ENCODE peak calls at places on chromosomes 3 and 15, in nine cellular contexts. X is Panc1; F is psoas muscle; G is A549; T is heart left ventricle; N is CD4-positive, CD25-positive, alpha-beta regulatory T cell; U is CD4-positive, alpha-beta T cell; K is DND-41; I is IMR-90. B is an unnamed sample.

GRCh38 chr3:12185172-12185710 is 26.5 kb upstream of the TIMP4 start:
- ATAC-seq in X (no peak), F (no peak), G (no peak), T (no peak), N (no peak), U (no peak), K (no peak), I (no peak), B (no peak)

GRCh38 chr15:89668174-89668573 is 11.0 kb downstream of the PLIN1 start:
- ATAC-seq in X (no peak), F (no peak), G (no peak), T (no peak), N (no peak), U (no peak), K (no peak), I (no peak), B (no peak)

GRCh38 chr3:110123929-110124328 is 786.6 kb upstream of the DPPA4 start:
- ATAC-seq in X (no peak), F (no peak), G (no peak), T (no peak), N (no peak), U (no peak), K (no peak), I (no peak), B (no peak)

GRCh38 chr15:51837784-51838183 is 8.3 kb downstream of the TMOD3 start:
- ATAC-seq in X (peak), F (no peak), G (peak), T (peak), N (peak), U (peak), K (peak), I (peak), B (no peak)

GRCh38 chr3:23612296-23612891 is 193.4 kb upstream of the UBE2E1 start:
- ATAC-seq in X (peak), F (peak), G (peak), T (peak), N (no peak), U (no peak), K (no peak), I (peak), B (peak)

GRCh38 chr15:72998226-72998625 is 54.0 kb upstream of the NEO1 start:
- ATAC-seq in X (no peak), F (peak), G (peak), T (no peak), N (no peak), U (no peak), K (no peak), I (no peak), B (no peak)

GRCh38 chr3:44232407-44232806 is 9.3 kb upstream of the TOPAZ1 start:
- ATAC-seq in X (no peak), F (no peak), G (no peak), T (no peak), N (no peak), U (peak), K (peak), I (no peak), B (no peak)

GRCh38 chr15:83850846-83851245 is 196.9 kb downstream of the ADAMTSL3 start:
- ATAC-seq in X (no peak), F (no peak), G (no peak), T (no peak), N (no peak), U (no peak), K (no peak), I (no peak), B (no peak)

GRCh38 chr3:49386056-49386756 is 25.6 kb downstream of the RHOA start:
- ATAC-seq in X (no peak), F (no peak), G (no peak), T (no peak), N (no peak), U (no peak), K (no peak), I (no peak), B (peak)

GRCh38 chr3:42773409-42773751 is 327 bp upstream of the CCDC13 start:
- ATAC-seq in X (peak), F (no peak), G (peak), T (no peak), N (no peak), U (peak), K (peak), I (peak), B (no peak)

GRCh38 chr3:118628704-118629341 is 405.8 kb downstream of the IGSF11 start:
- ATAC-seq in X (peak), F (no peak), G (peak), T (peak), N (no peak), U (no peak), K (peak), I (peak), B (peak)

GRCh38 chr3:14329116-14329830 is 73.1 kb upstream of the SLC6A6 start:
- ATAC-seq in X (peak), F (peak), G (no peak), T (no peak), N (no peak), U (no peak), K (no peak), I (peak), B (no peak)

GRCh38 chr3:187957209-187957981 is 196.6 kb upstream of the LPP start:
- ATAC-seq in X (no peak), F (peak), G (no peak), T (peak), N (no peak), U (no peak), K (no peak), I (no peak), B (no peak)

GRCh38 chr15:41894251-41894790 is 468 bp upstream of the SPTBN5 start:
- ATAC-seq in X (peak), F (no peak), G (peak), T (peak), N (no peak), U (no peak), K (no peak), I (peak), B (no peak)

GRCh38 chr15:85044894-85045293 is 63.2 kb downstream of the PDE8A start:
- ATAC-seq in X (no peak), F (no peak), G (no peak), T (peak), N (no peak), U (no peak), K (no peak), I (no peak), B (no peak)

GRCh38 chr3:194756460-194757355 is 71.0 kb downstream of the FAM43A start:
- ATAC-seq in X (no peak), F (peak), G (no peak), T (peak), N (no peak), U (no peak), K (no peak), I (peak), B (no peak)

GRCh38 chr3:43005253-43005652 is 26.1 kb downstream of the GASK1A start:
- ATAC-seq in X (no peak), F (no peak), G (no peak), T (no peak), N (no peak), U (no peak), K (no peak), I (no peak), B (no peak)

GRCh38 chr3:107283948-107284347 is 93.3 kb upstream of the CCDC54 start:
- ATAC-seq in X (no peak), F (no peak), G (no peak), T (peak), N (no peak), U (no peak), K (no peak), I (no peak), B (no peak)

GRCh38 chr3:111539351-111540331 is 2.4 kb upstream of the CD96 start:
- ATAC-seq in X (peak), F (no peak), G (peak), T (no peak), N (peak), U (peak), K (peak), I (peak), B (no peak)

GRCh38 chr3:188979236-188979635 is 192.5 kb upstream of the TPRG1 start:
- ATAC-seq in X (no peak), F (no peak), G (no peak), T (no peak), N (no peak), U (no peak), K (no peak), I (no peak), B (no peak)

GRCh38 chr3:25246921-25247320 is 181.1 kb upstream of the RARB start:
- ATAC-seq in X (no peak), F (no peak), G (no peak), T (no peak), N (no peak), U (no peak), K (no peak), I (no peak), B (no peak)

GRCh38 chr3:34568766-34569165 is 770.3 kb downstream of the PDCD6IP start:
- ATAC-seq in X (no peak), F (no peak), G (no peak), T (peak), N (no peak), U (no peak), K (no peak), I (no peak), B (no peak)

GRCh38 chr3:98655666-98656065 is 62.3 kb upstream of the CPOX start:
- ATAC-seq in X (no peak), F (no peak), G (no peak), T (peak), N (no peak), U (peak), K (no peak), I (no peak), B (no peak)

GRCh38 chr15:95459288-95459687 is 871.2 kb upstream of the NR2F2 start:
- ATAC-seq in X (no peak), F (no peak), G (no peak), T (peak), N (no peak), U (no peak), K (no peak), I (no peak), B (no peak)

GRCh38 chr3:14836049-14836468 is 17.3 kb downstream of the FGD5 start:
- ATAC-seq in X (no peak), F (peak), G (no peak), T (peak), N (no peak), U (no peak), K (no peak), I (no peak), B (peak)

GRCh38 chr15:42707068-42707467 is 29.9 kb downstream of the CDAN1 start:
- ATAC-seq in X (no peak), F (no peak), G (no peak), T (no peak), N (no peak), U (no peak), K (no peak), I (no peak), B (no peak)

GRCh38 chr15:80509800-80510199 is 105.6 kb downstream of the ARNT2 start:
- ATAC-seq in X (no peak), F (no peak), G (no peak), T (no peak), N (no peak), U (no peak), K (no peak), I (no peak), B (no peak)

GRCh38 chr3:86990171-86990733 is 697 bp downstream of the VGLL3 start:
- ATAC-seq in X (peak), F (peak), G (peak), T (no peak), N (no peak), U (no peak), K (no peak), I (no peak), B (peak)

GRCh38 chr3:82194870-82195269 is 433.4 kb upstream of the GBE1 start:
- ATAC-seq in X (no peak), F (no peak), G (no peak), T (no peak), N (no peak), U (no peak), K (no peak), I (no peak), B (no peak)

GRCh38 chr3:70108072-70108471 is 108.5 kb downstream of the SAMMSON start:
- ATAC-seq in X (no peak), F (no peak), G (peak), T (no peak), N (no peak), U (no peak), K (no peak), I (no peak), B (no peak)

GRCh38 chr3:111761309-111761795 is 97.7 kb upstream of the PHLDB2 start:
- ATAC-seq in X (no peak), F (peak), G (peak), T (peak), N (no peak), U (no peak), K (no peak), I (peak), B (peak)

GRCh38 chr3:184756151-184756681 is 44.4 kb upstream of the MAGEF1 start:
- ATAC-seq in X (peak), F (peak), G (peak), T (peak), N (no peak), U (no peak), K (no peak), I (no peak), B (no peak)

GRCh38 chr15:43095708-43096347 is 10.0 kb downstream of the UBR1 start:
- ATAC-seq in X (no peak), F (no peak), G (no peak), T (no peak), N (no peak), U (no peak), K (no peak), I (peak), B (no peak)

GRCh38 chr3:61808526-61808925 is 247.2 kb downstream of the PTPRG start:
- ATAC-seq in X (no peak), F (no peak), G (no peak), T (peak), N (no peak), U (no peak), K (no peak), I (no peak), B (no peak)

DNA sequence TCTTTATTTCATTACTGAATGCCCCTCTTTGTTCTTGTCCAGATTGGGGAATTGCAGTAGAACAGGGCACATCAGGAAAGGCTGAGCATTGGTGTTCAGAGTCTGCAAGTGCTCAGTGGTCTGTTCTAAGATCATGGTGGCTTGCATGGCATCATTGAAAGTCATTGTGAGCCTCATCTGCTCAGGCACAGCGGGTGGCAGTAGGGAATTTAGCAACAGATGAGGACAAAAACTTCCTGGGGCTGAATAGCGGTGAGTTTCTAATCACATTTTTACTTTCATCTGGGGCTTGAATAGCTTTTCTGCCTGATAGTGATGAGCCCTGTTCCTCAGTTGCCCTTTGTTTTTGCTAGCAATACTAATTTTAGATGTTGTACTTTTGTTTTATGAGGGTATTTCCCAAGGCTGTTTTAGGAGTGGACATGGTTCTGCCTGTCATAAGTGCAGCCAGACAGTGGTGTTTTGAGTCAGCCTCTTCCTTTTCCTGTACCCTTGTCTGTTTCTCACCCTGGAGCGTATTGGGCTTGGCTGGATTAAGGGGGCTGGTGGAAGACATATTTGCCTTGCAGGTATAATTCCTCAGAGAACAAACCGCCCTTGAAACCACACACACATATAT is 127.2 kb upstream of the IL12A start:
- ATAC-seq in X (no peak), F (no peak), G (no peak), T (no peak), N (no peak), U (no peak), K (no peak), I (no peak), B (no peak)
- H3K27ac ChIP-seq in X (no peak), F (peak), G (no peak), T (no peak), N (no peak), U (no peak), K (no peak), I (no peak), B (peak)

GRCh38 chr15:100899601-100900000 is 19.6 kb upstream of the LRRK1 start:
- ATAC-seq in X (no peak), F (no peak), G (no peak), T (no peak), N (no peak), U (no peak), K (no peak), I (no peak), B (no peak)

GRCh38 chr15:100898661-100899462 is 19.2 kb downstream of the ALDH1A3 start:
- ATAC-seq in X (no peak), F (peak), G (no peak), T (no peak), N (no peak), U (no peak), K (no peak), I (no peak), B (no peak)

GRCh38 chr15:100900895-100901169 is 18.3 kb upstream of the LRRK1 start:
- ATAC-seq in X (no peak), F (no peak), G (no peak), T (no peak), N (no peak), U (no peak), K (no peak), I (no peak), B (no peak)

GRCh38 chr15:100901296-100901695 is 17.9 kb upstream of the LRRK1 start:
- ATAC-seq in X (no peak), F (no peak), G (no peak), T (no peak), N (no peak), U (no peak), K (no peak), I (no peak), B (no peak)

DNA sequence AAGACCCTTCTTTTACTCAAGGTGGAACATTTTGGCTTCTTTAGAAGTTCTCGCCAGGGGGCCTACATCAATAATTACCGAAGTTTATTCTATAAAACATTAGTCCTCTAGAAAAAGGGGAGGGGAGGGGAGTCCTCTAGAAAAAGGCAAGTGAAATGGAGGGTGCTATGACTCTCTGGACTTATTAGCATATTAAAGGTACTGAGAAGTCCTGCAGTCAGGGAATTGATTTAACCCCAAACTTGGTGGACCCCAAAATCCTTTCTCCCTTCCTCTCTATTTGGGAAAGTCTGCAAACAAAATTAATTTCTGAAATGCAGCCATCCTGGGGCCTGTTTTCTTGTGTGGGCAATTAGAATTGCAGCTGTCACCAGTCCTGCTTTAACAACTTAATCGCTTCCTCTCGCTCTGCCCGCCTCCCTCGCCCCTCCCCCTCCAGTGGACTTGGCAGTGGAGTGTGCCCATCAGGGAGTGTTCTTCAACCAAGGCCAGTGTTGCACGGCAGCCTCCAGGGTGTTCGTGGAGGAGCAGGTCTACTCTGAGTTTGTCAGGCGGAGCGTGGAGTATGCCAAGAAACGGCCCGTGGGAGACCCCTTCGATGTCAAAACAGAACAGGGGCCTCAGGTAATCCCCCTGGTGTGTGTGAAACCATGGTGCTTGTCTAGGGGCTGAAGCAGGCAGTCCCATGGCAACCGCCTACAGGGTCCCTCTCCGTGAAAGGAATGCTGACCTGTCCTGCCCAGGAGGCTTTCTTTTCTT is 18.8 kb upstream of the LRRK1 start:
- ATAC-seq in X (no peak), F (peak), G (no peak), T (no peak), N (no peak), U (no peak), K (no peak), I (no peak), B (no peak)
- H3K27ac ChIP-seq in X (no peak), F (peak), G (no peak), T (no peak), N (no peak), U (no peak), K (no peak), I (no peak), B (peak)

DNA sequence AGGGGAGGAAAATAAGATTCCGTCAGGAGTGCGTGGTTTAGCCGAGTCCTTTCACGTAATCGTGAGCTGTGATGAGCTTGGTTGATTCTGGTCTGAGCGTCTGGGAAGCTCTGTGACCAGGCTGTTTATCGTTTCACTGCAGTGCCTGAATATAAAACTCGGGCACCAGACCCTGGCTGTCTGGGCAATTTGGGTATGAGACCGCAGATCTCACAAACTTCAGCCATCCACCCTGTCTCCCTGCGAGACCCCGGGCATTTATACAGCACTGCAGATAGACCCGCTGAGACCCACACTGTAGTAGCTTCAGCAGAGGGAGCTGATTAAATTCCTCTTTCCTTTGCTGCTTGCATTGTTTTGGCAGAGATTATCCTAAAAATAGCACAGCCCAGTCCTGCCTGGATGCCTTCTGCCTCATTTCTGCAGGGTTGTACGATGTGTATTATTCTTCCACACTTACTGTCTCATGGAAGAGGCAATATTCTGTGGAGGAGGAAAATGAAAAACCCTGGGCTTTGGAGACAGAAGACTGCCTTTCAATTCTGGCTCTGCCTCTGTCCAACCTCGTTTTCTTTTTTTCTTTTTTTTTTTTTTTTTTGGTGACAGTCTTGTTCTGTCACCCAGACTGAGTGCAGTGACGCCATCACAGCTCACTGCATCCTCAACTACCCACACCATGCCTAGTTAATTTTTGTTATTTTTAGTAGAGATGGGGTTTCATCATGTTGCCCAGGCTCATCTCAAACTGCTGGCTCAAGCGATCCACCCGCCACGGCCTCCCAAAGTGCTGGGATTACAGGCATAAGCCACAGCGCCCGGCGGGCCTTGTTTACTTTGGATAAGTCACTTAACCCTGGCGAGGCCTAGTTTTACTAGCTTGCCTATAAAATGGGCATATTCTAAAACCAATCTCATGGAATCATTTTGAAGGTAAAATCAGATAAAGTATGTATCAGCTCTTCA is 66.6 kb upstream of the SLC25A26 start:
- ATAC-seq in X (no peak), F (peak), G (peak), T (peak), N (no peak), U (no peak), K (no peak), I (peak), B (no peak)
- H3K27ac ChIP-seq in X (no peak), F (peak), G (no peak), T (peak), N (no peak), U (no peak), K (no peak), I (no peak), B (peak)

GRCh38 chr3:55877703-55878102 is 390.6 kb upstream of the WNT5A start:
- ATAC-seq in X (no peak), F (no peak), G (no peak), T (no peak), N (no peak), U (no peak), K (no peak), I (no peak), B (no peak)

GRCh38 chr3:55880357-55880756 is 393.3 kb upstream of the WNT5A start:
- ATAC-seq in X (no peak), F (no peak), G (no peak), T (no peak), N (no peak), U (no peak), K (no peak), I (no peak), B (no peak)

GRCh38 chr3:55882006-55882405 is 394.9 kb upstream of the WNT5A start:
- ATAC-seq in X (no peak), F (no peak), G (no peak), T (no peak), N (no peak), U (no peak), K (no peak), I (no peak), B (no peak)

GRCh38 chr3:55884066-55884465 is 397.0 kb upstream of the WNT5A start:
- ATAC-seq in X (no peak), F (no peak), G (no peak), T (no peak), N (no peak), U (no peak), K (no peak), I (no peak), B (no peak)

GRCh38 chr3:55879901-55880331 is 392.8 kb upstream of the WNT5A start:
- ATAC-seq in X (no peak), F (no peak), G (no peak), T (no peak), N (no peak), U (no peak), K (no peak), I (peak), B (no peak)
- H3K27ac ChIP-seq in X (no peak), F (no peak), G (no peak), T (no peak), N (no peak), U (no peak), K (no peak), I (no peak), B (no peak)

GRCh38 chr3:46604127-46604526 is 8.2 kb upstream of the FAM240A start:
- ATAC-seq in X (no peak), F (no peak), G (no peak), T (no peak), N (no peak), U (no peak), K (peak), I (no peak), B (no peak)
- H3K27ac ChIP-seq in X (no peak), F (no peak), G (no peak), T (no peak), N (no peak), U (no peak), K (no peak), I (no peak), B (no peak)

B was measured in gastroesophageal sphincter.